ENCODE peak calls at places on chromosomes 6 and 20, in nine cellular contexts. H, U, N, Q, S, L, E, V and Y are unnamed samples.

GRCh38 chr6:63644668-63645326 is 9.2 kb downstream of the PHF3 start:
- DNase-seq in H (no peak), U (peak; percentile 30), N (no peak), Q (no peak), S (peak; percentile 53), L (no peak), E (no peak), V (no peak), Y (no peak)

GRCh38 chr6:47134476-47135189 is 92.5 kb upstream of the ADGRF1 start:
- DNase-seq in H (no peak), U (peak; percentile 92), N (peak; percentile 97), Q (no peak), S (peak; percentile 85), L (no peak), E (no peak), V (peak; percentile 73), Y (peak; percentile 46)

GRCh38 chr6:104625536-104625935 is 234.2 kb downstream of the HACE1 start:
- DNase-seq in H (no peak), U (no peak), N (peak; percentile 84), Q (no peak), S (no peak), L (peak; percentile 91), E (no peak), V (peak; percentile 9), Y (peak; percentile 57)

GRCh38 chr6:112234596-112234995 is 19.8 kb downstream of the LAMA4 start:
- DNase-seq in H (no peak), U (no peak), N (peak; percentile 60), Q (no peak), S (no peak), L (no peak), E (peak; percentile 22), V (no peak), Y (no peak)

GRCh38 chr6:43677759-43678158 is 9.8 kb downstream of the MRPS18A start:
- DNase-seq in H (no peak), U (no peak), N (no peak), Q (no peak), S (no peak), L (no peak), E (no peak), V (no peak), Y (no peak)

GRCh38 chr6:66772785-66773184 is 1065.8 kb upstream of the EYS start:
- DNase-seq in H (no peak), U (no peak), N (peak; percentile 5), Q (no peak), S (no peak), L (peak; percentile 2), E (no peak), V (no peak), Y (no peak)

GRCh38 chr6:30150671-30151395 is 10.2 kb downstream of the TRIM10 start:
- DNase-seq in H (no peak), U (no peak), N (no peak), Q (no peak), S (peak; percentile 69), L (no peak), E (no peak), V (no peak), Y (no peak)

GRCh38 chr6:155958550-155958949 is 502.9 kb upstream of the NOX3 start:
- DNase-seq in H (no peak), U (no peak), N (no peak), Q (no peak), S (no peak), L (no peak), E (no peak), V (no peak), Y (no peak)

GRCh38 chr20:50584687-50585086 is 74.5 kb downstream of the PTPN1 start:
- DNase-seq in H (no peak), U (no peak), N (no peak), Q (no peak), S (no peak), L (no peak), E (no peak), V (no peak), Y (no peak)

GRCh38 chr6:145704153-145704781 is 31.1 kb downstream of the EPM2A start:
- DNase-seq in H (no peak), U (no peak), N (peak; percentile 31), Q (no peak), S (no peak), L (peak; percentile 8), E (peak; percentile 4), V (no peak), Y (no peak)

GRCh38 chr20:43165611-43166010 is 24.1 kb downstream of the PTPRT start:
- DNase-seq in H (no peak), U (no peak), N (no peak), Q (no peak), S (no peak), L (no peak), E (no peak), V (no peak), Y (no peak)

GRCh38 chr6:36788768-36789167 is 50.5 kb downstream of the CPNE5 start:
- DNase-seq in H (no peak), U (no peak), N (peak; percentile 25), Q (peak; percentile 8), S (no peak), L (no peak), E (no peak), V (no peak), Y (no peak)

GRCh38 chr6:70394518-70395300 is 18.6 kb upstream of the FAM135A start:
- DNase-seq in H (no peak), U (no peak), N (no peak), Q (no peak), S (no peak), L (no peak), E (no peak), V (no peak), Y (no peak)

GRCh38 chr20:14853079-14853478 is 515.7 kb upstream of the FLRT3 start:
- DNase-seq in H (no peak), U (no peak), N (no peak), Q (no peak), S (no peak), L (no peak), E (no peak), V (no peak), Y (no peak)

GRCh38 chr6:24710519-24711303 is 8.2 kb downstream of the C6orf62 start:
- DNase-seq in H (no peak), U (no peak), N (no peak), Q (no peak), S (no peak), L (no peak), E (peak; percentile 16), V (no peak), Y (no peak)

GRCh38 chr20:62381202-62381797 is 5.6 kb upstream of the RPS21 start:
- DNase-seq in H (no peak), U (no peak), N (peak; percentile 50), Q (no peak), S (peak; percentile 89), L (no peak), E (no peak), V (peak; percentile 56), Y (no peak)

GRCh38 chr20:59300341-59301081 is at the start of gene EDN3:
- DNase-seq in H (no peak), U (no peak), N (no peak), Q (no peak), S (no peak), L (no peak), E (peak; percentile 3), V (no peak), Y (no peak)

GRCh38 chr20:24670341-24670821 is 201.0 kb downstream of the SYNDIG1 start:
- DNase-seq in H (no peak), U (no peak), N (no peak), Q (no peak), S (no peak), L (no peak), E (no peak), V (no peak), Y (no peak)

GRCh38 chr20:37990571-37991151 is 42.6 kb downstream of the TTI1 start:
- DNase-seq in H (no peak), U (peak; percentile 25), N (peak; percentile 79), Q (peak; percentile 50), S (peak; percentile 97), L (no peak), E (peak; percentile 91), V (no peak), Y (no peak)

GRCh38 chr6:136405410-136406029 is 115.9 kb upstream of the BCLAF1 start:
- DNase-seq in H (no peak), U (no peak), N (peak; percentile 30), Q (no peak), S (no peak), L (peak; percentile 74), E (no peak), V (no peak), Y (no peak)

GRCh38 chr6:149190228-149190831 is 127.2 kb upstream of the TAB2 start:
- DNase-seq in H (no peak), U (no peak), N (peak; percentile 42), Q (peak; percentile 50), S (no peak), L (peak; percentile 11), E (peak; percentile 52), V (no peak), Y (no peak)

GRCh38 chr20:63597651-63598478 is 23.8 kb upstream of the HELZ2 start:
- DNase-seq in H (no peak), U (no peak), N (no peak), Q (no peak), S (no peak), L (no peak), E (no peak), V (no peak), Y (no peak)

GRCh38 chr6:5403619-5404018 is 142.3 kb downstream of the FARS2 start:
- DNase-seq in H (no peak), U (no peak), N (no peak), Q (no peak), S (no peak), L (no peak), E (no peak), V (no peak), Y (no peak)

GRCh38 chr6:5135783-5136376 is 50.7 kb downstream of the PPP1R3G start:
- DNase-seq in H (peak; percentile 28), U (peak; percentile 7), N (peak; percentile 52), Q (peak; percentile 17), S (peak; percentile 8), L (peak; percentile 30), E (peak; percentile 52), V (no peak), Y (no peak)

GRCh38 chr20:779771-780170 is 11.5 kb upstream of the SLC52A3 start:
- DNase-seq in H (no peak), U (no peak), N (no peak), Q (no peak), S (no peak), L (no peak), E (no peak), V (no peak), Y (no peak)

GRCh38 chr20:11271920-11272594 is 598.3 kb upstream of the JAG1 start:
- DNase-seq in H (no peak), U (no peak), N (no peak), Q (no peak), S (no peak), L (no peak), E (no peak), V (no peak), Y (no peak)

GRCh38 chr6:118542184-118542952 is 5.7 kb upstream of the PLN start:
- DNase-seq in H (no peak), U (no peak), N (no peak), Q (no peak), S (no peak), L (no peak), E (no peak), V (no peak), Y (no peak)